ENCODE peak calls at places on chromosomes 4 and X, in nine cellular contexts. N is stimulated activated naive CD4-positive, alpha-beta T cell; C is stimulated activated CD8-positive, alpha-beta memory T cell treated with anti-CD3 and anti-CD28 coated beads, Interleukin-2, amount 100 ng/mL, for 1 hour; L is AG09309; B is ACHN; P is activated B cell treated with CpG ODN at 0.5 μM for 24 hours; E is T-helper 9 cell; W is body of pancreas; Z is memory B cell. J is an unnamed sample.

GRCh38 chr4:26065833-26066232 is 151.8 kb downstream of the SMIM20 start:
- DNase-seq in N (no peak), P (no peak), C (no peak), B (no peak), W (no peak), E (no peak), Z (no peak), L (no peak), J (no peak)

GRCh38 chrX:150159537-150159936 is 203.6 kb upstream of the MAMLD1 start:
- DNase-seq in N (no peak), W (no peak), Z (no peak), C (no peak), L (no peak), E (no peak), B (no peak), P (no peak), J (no peak)

GRCh38 chrX:150361070-150361776 is 1.9 kb upstream of the MAMLD1 start:
- DNase-seq in C (no peak), N (no peak), Z (no peak), P (peak; percentile 28), L (no peak), B (peak; percentile 30), W (peak; percentile 24), E (no peak), J (peak; percentile 17)

GRCh38 chr4:105208556-105208955 is 61.9 kb downstream of the TET2 start:
- DNase-seq in E (no peak), L (no peak), W (no peak), C (no peak), B (no peak), P (no peak), N (no peak), Z (no peak), J (no peak)

GRCh38 chr4:121989715-121990114 is 37.9 kb upstream of the TRPC3 start:
- DNase-seq in P (no peak), N (no peak), E (no peak), Z (no peak), C (no peak), W (no peak), B (no peak), L (peak; percentile 16), J (no peak)

GRCh38 chr4:176778491-176778890 is 14.2 kb downstream of the VEGFC start:
- DNase-seq in E (no peak), Z (no peak), N (no peak), L (no peak), C (no peak), P (no peak), W (no peak), B (peak; percentile 60), J (no peak)

GRCh38 chr4:7638463-7638862 is 203.7 kb upstream of the PSAPL1 start:
- DNase-seq in W (no peak), P (no peak), C (no peak), E (no peak), B (no peak), N (no peak), L (no peak), Z (no peak), J (no peak)

GRCh38 chr4:13173974-13174373 is 310.2 kb downstream of the RAB28 start:
- DNase-seq in P (no peak), W (peak; percentile 33), N (no peak), E (no peak), B (no peak), C (no peak), Z (no peak), L (no peak), J (no peak)

GRCh38 chrX:69493193-69493592 is 10.9 kb upstream of the NALF2 start:
- DNase-seq in E (peak; percentile 11), L (no peak), B (peak; percentile 29), C (no peak), W (peak; percentile 65), Z (no peak), N (peak; percentile 2), P (no peak), J (peak; percentile 9)

GRCh38 chr4:3784469-3785291 is 18.5 kb downstream of the ADRA2C start:
- DNase-seq in E (no peak), L (no peak), W (no peak), C (no peak), B (no peak), P (no peak), N (no peak), Z (no peak), J (no peak)

GRCh38 chr4:149371021-149371420 is 444.6 kb downstream of the IQCM start:
- DNase-seq in B (peak; percentile 73), L (peak; percentile 53), W (peak; percentile 17), C (no peak), P (no peak), E (no peak), N (no peak), Z (no peak), J (no peak)

GRCh38 chr4:148007303-148007702 is 275.4 kb downstream of the ARHGAP10 start:
- DNase-seq in C (no peak), P (no peak), L (peak; percentile 97), Z (no peak), W (no peak), N (no peak), B (peak; percentile 94), E (no peak), J (no peak)

GRCh38 chr4:95188701-95189401 is 359.9 kb downstream of the UNC5C start:
- DNase-seq in W (no peak), Z (no peak), B (no peak), P (no peak), N (no peak), E (no peak), L (no peak), C (no peak), J (no peak)

GRCh38 chr4:187004628-187005027 is 281.0 kb upstream of the FAT1 start:
- DNase-seq in L (no peak), C (no peak), E (no peak), B (no peak), N (no peak), W (no peak), Z (no peak), P (no peak), J (no peak)

GRCh38 chr4:8328866-8329559 is 59.5 kb downstream of the HTRA3 start:
- DNase-seq in N (no peak), E (no peak), P (no peak), C (no peak), L (no peak), Z (no peak), W (no peak), B (no peak), J (no peak)

GRCh38 chrX:35006361-35006760 is 63.8 kb downstream of the FAM47B start:
- DNase-seq in E (no peak), L (no peak), B (no peak), Z (no peak), N (no peak), C (no peak), P (no peak), W (no peak), J (no peak)

GRCh38 chrX:100658936-100659335 is 14.9 kb downstream of the SRPX2 start:
- DNase-seq in E (no peak), P (no peak), Z (no peak), C (no peak), N (no peak), W (no peak), L (no peak), B (no peak), J (no peak)

GRCh38 chr4:8772499-8773123 is 99.0 kb downstream of the HMX1 start:
- DNase-seq in P (no peak), E (no peak), L (no peak), W (peak; percentile 2), B (no peak), C (no peak), Z (no peak), N (no peak), J (no peak)

GRCh38 chrX:118049713-118050112 is 66.9 kb downstream of the KLHL13 start:
- DNase-seq in E (no peak), P (no peak), B (peak; percentile 2), W (no peak), Z (no peak), L (no peak), C (no peak), N (no peak), J (no peak)

GRCh38 chr4:38078590-38079381 is 118.6 kb downstream of the PTTG2 start:
- DNase-seq in Z (no peak), L (no peak), E (no peak), P (no peak), W (no peak), B (no peak), N (no peak), C (no peak), J (no peak)

GRCh38 chrX:22486326-22486725 is 213.6 kb downstream of the CBLL2 start:
- DNase-seq in C (no peak), P (no peak), E (no peak), N (no peak), W (no peak), Z (no peak), B (no peak), L (no peak), J (no peak)

GRCh38 chr4:176883681-176884418 is 91.1 kb upstream of the VEGFC start:
- DNase-seq in C (no peak), P (no peak), Z (no peak), N (no peak), L (peak; percentile 97), E (no peak), W (no peak), B (no peak), J (no peak)

GRCh38 chr4:168433576-168433975 is 46.7 kb downstream of the DDX60L start:
- DNase-seq in P (no peak), B (no peak), W (no peak), L (no peak), N (no peak), E (no peak), Z (no peak), C (no peak), J (no peak)

GRCh38 chrX:40012039-40012799 is 85.5 kb downstream of the BCOR start:
- DNase-seq in L (no peak), N (no peak), B (no peak), E (no peak), W (peak; percentile 22), Z (no peak), C (no peak), P (no peak), J (no peak)

GRCh38 chrX:123797543-123798447 is 62.1 kb upstream of the XIAP start:
- DNase-seq in W (no peak), B (no peak), Z (no peak), N (no peak), P (no peak), C (no peak), L (no peak), E (no peak), J (no peak)

J was measured in T-helper 17 cell.